ENCODE peak calls at places on chromosomes 3 and 15, in six cellular contexts. One of them, this sample, is unnamed.

GRCh38 chr15:85543741-85544155 is 163.3 kb downstream of the AKAP13 start:
- DNase-seq in RWPE1: no peak
- DNase-seq in cardiac muscle cell: no peak
- DNase-seq in tibial nerve: peak
- DNase-seq in A549: no peak
- DNase-seq in iPS DF 6.9: peak
- DNase-seq in this sample: peak

GRCh38 chr3:123351396-123351945 is 97.4 kb downstream of the ADCY5 start:
- DNase-seq in RWPE1: no peak
- DNase-seq in cardiac muscle cell: no peak
- DNase-seq in tibial nerve: no peak
- DNase-seq in A549: no peak
- DNase-seq in iPS DF 6.9: no peak
- DNase-seq in this sample: no peak

GRCh38 chr3:64163755-64164148 is 61.5 kb downstream of the PRICKLE2 start:
- DNase-seq in RWPE1: peak
- DNase-seq in cardiac muscle cell: no peak
- DNase-seq in tibial nerve: no peak
- DNase-seq in A549: peak
- DNase-seq in iPS DF 6.9: no peak
- DNase-seq in this sample: no peak

GRCh38 chr3:72591522-72592421 is 256.5 kb downstream of the SHQ1 start:
- DNase-seq in RWPE1: peak
- DNase-seq in cardiac muscle cell: peak
- DNase-seq in tibial nerve: peak
- DNase-seq in A549: peak
- DNase-seq in iPS DF 6.9: no peak
- DNase-seq in this sample: no peak

GRCh38 chr3:57956119-57956832 is 51.9 kb upstream of the FLNB start:
- DNase-seq in RWPE1: no peak
- DNase-seq in cardiac muscle cell: no peak
- DNase-seq in tibial nerve: no peak
- DNase-seq in A549: peak
- DNase-seq in iPS DF 6.9: no peak
- DNase-seq in this sample: no peak

GRCh38 chr15:58165661-58166060 is 27.5 kb downstream of the AQP9 start:
- DNase-seq in RWPE1: no peak
- DNase-seq in cardiac muscle cell: peak
- DNase-seq in tibial nerve: peak
- DNase-seq in A549: no peak
- DNase-seq in iPS DF 6.9: no peak
- DNase-seq in this sample: no peak

GRCh38 chr3:187957209-187957981 is 196.6 kb upstream of the LPP start:
- DNase-seq in RWPE1: no peak
- DNase-seq in cardiac muscle cell: no peak
- DNase-seq in tibial nerve: no peak
- DNase-seq in A549: no peak
- DNase-seq in iPS DF 6.9: no peak
- DNase-seq in this sample: no peak

GRCh38 chr3:187064210-187065115 is 74.8 kb downstream of the RPL39L start:
- DNase-seq in RWPE1: peak
- DNase-seq in cardiac muscle cell: no peak
- DNase-seq in tibial nerve: no peak
- DNase-seq in A549: no peak
- DNase-seq in iPS DF 6.9: no peak
- DNase-seq in this sample: no peak

GRCh38 chr15:25693321-25694237 is 169.5 kb downstream of the ATP10A start:
- DNase-seq in RWPE1: no peak
- DNase-seq in cardiac muscle cell: peak
- DNase-seq in tibial nerve: peak
- DNase-seq in A549: peak
- DNase-seq in iPS DF 6.9: no peak
- DNase-seq in this sample: peak

GRCh38 chr3:72950372-72950771 is 46.2 kb upstream of the PPP4R2 start:
- DNase-seq in RWPE1: no peak
- DNase-seq in cardiac muscle cell: no peak
- DNase-seq in tibial nerve: no peak
- DNase-seq in A549: no peak
- DNase-seq in iPS DF 6.9: no peak
- DNase-seq in this sample: no peak

GRCh38 chr3:31453430-31453829 is 79.3 kb upstream of the STT3B start:
- DNase-seq in RWPE1: no peak
- DNase-seq in cardiac muscle cell: no peak
- DNase-seq in tibial nerve: no peak
- DNase-seq in A549: no peak
- DNase-seq in iPS DF 6.9: no peak
- DNase-seq in this sample: no peak

GRCh38 chr3:126340081-126340511 is 17.1 kb downstream of the KLF15 start:
- DNase-seq in RWPE1: no peak
- DNase-seq in cardiac muscle cell: no peak
- DNase-seq in tibial nerve: no peak
- DNase-seq in A549: no peak
- DNase-seq in iPS DF 6.9: no peak
- DNase-seq in this sample: no peak

GRCh38 chr3:150748648-150749047 is 14.3 kb downstream of the SIAH2 start:
- DNase-seq in RWPE1: no peak
- DNase-seq in cardiac muscle cell: no peak
- DNase-seq in tibial nerve: no peak
- DNase-seq in A549: no peak
- DNase-seq in iPS DF 6.9: no peak
- DNase-seq in this sample: no peak

GRCh38 chr3:162337630-162338029 is 841.0 kb downstream of the OTOL1 start:
- DNase-seq in RWPE1: no peak
- DNase-seq in cardiac muscle cell: no peak
- DNase-seq in tibial nerve: no peak
- DNase-seq in A549: no peak
- DNase-seq in iPS DF 6.9: no peak
- DNase-seq in this sample: no peak

GRCh38 chr15:22936577-22937472 is 43.3 kb downstream of the CYFIP1 start:
- DNase-seq in RWPE1: no peak
- DNase-seq in cardiac muscle cell: no peak
- DNase-seq in tibial nerve: no peak
- DNase-seq in A549: no peak
- DNase-seq in iPS DF 6.9: no peak
- DNase-seq in this sample: no peak

GRCh38 chr3:16511561-16512434 is 1.7 kb downstream of the RFTN1 start:
- DNase-seq in RWPE1: no peak
- DNase-seq in cardiac muscle cell: no peak
- DNase-seq in tibial nerve: peak
- DNase-seq in A549: no peak
- DNase-seq in iPS DF 6.9: no peak
- DNase-seq in this sample: peak

GRCh38 chr3:185335799-185336198 is 27.1 kb upstream of the MAP3K13 start:
- DNase-seq in RWPE1: peak
- DNase-seq in cardiac muscle cell: no peak
- DNase-seq in tibial nerve: no peak
- DNase-seq in A549: peak
- DNase-seq in iPS DF 6.9: no peak
- DNase-seq in this sample: no peak

GRCh38 chr15:91099616-91100560 is at the start of gene SV2B:
- DNase-seq in RWPE1: peak
- DNase-seq in cardiac muscle cell: peak
- DNase-seq in tibial nerve: peak
- DNase-seq in A549: peak
- DNase-seq in iPS DF 6.9: no peak
- DNase-seq in this sample: peak

GRCh38 chr3:72298201-72299155 is 513.5 kb upstream of the PROK2 start:
- DNase-seq in RWPE1: no peak
- DNase-seq in cardiac muscle cell: no peak
- DNase-seq in tibial nerve: no peak
- DNase-seq in A549: no peak
- DNase-seq in iPS DF 6.9: no peak
- DNase-seq in this sample: no peak

GRCh38 chr3:107344722-107345121 is 32.5 kb upstream of the CCDC54 start:
- DNase-seq in RWPE1: no peak
- DNase-seq in cardiac muscle cell: no peak
- DNase-seq in tibial nerve: no peak
- DNase-seq in A549: no peak
- DNase-seq in iPS DF 6.9: no peak
- DNase-seq in this sample: no peak

GRCh38 chr3:12661926-12662592 is 1.9 kb downstream of the RAF1 start:
- DNase-seq in RWPE1: no peak
- DNase-seq in cardiac muscle cell: no peak
- DNase-seq in tibial nerve: no peak
- DNase-seq in A549: no peak
- DNase-seq in iPS DF 6.9: no peak
- DNase-seq in this sample: peak

GRCh38 chr3:12662593-12663310 is 1.2 kb downstream of the RAF1 start:
- DNase-seq in RWPE1: peak
- DNase-seq in cardiac muscle cell: peak
- DNase-seq in tibial nerve: peak
- DNase-seq in A549: peak
- DNase-seq in iPS DF 6.9: no peak
- DNase-seq in this sample: peak

GRCh38 chr3:12663936-12664908 is at the start of gene RAF1:
- DNase-seq in RWPE1: peak
- DNase-seq in cardiac muscle cell: peak
- DNase-seq in tibial nerve: peak
- DNase-seq in A549: peak
- DNase-seq in iPS DF 6.9: peak
- DNase-seq in this sample: peak

GRCh38 chr3:12660196-12660595 is 3.7 kb downstream of the RAF1 start:
- DNase-seq in RWPE1: no peak
- DNase-seq in cardiac muscle cell: no peak
- DNase-seq in tibial nerve: no peak
- DNase-seq in A549: no peak
- DNase-seq in iPS DF 6.9: no peak
- DNase-seq in this sample: no peak

GRCh38 chr3:12663311-12663935 is 494 bp downstream of the RAF1 start:
- DNase-seq in RWPE1: peak
- DNase-seq in cardiac muscle cell: peak
- DNase-seq in tibial nerve: peak
- DNase-seq in A549: peak
- DNase-seq in iPS DF 6.9: no peak
- DNase-seq in this sample: no peak
- H3K27ac ChIP-seq in RWPE1: peak
- H3K27ac ChIP-seq in cardiac muscle cell: peak
- H3K27ac ChIP-seq in tibial nerve: peak
- H3K27ac ChIP-seq in A549: peak
- H3K27ac ChIP-seq in iPS DF 6.9: no peak
- H3K27ac ChIP-seq in this sample: peak

GRCh38 chr3:61808999-61809398 is 247.6 kb downstream of the PTPRG start:
- DNase-seq in RWPE1: no peak
- DNase-seq in cardiac muscle cell: no peak
- DNase-seq in tibial nerve: no peak
- DNase-seq in A549: no peak
- DNase-seq in iPS DF 6.9: no peak
- DNase-seq in this sample: no peak
- H3K27ac ChIP-seq in RWPE1: no peak
- H3K27ac ChIP-seq in cardiac muscle cell: peak
- H3K27ac ChIP-seq in tibial nerve: peak
- H3K27ac ChIP-seq in A549: no peak
- H3K27ac ChIP-seq in iPS DF 6.9: no peak
- H3K27ac ChIP-seq in this sample: no peak

GRCh38 chr3:48847586-48848423 is at the start of gene PRKAR2A:
- DNase-seq in RWPE1: peak
- DNase-seq in cardiac muscle cell: peak
- DNase-seq in tibial nerve: peak
- DNase-seq in A549: peak
- DNase-seq in iPS DF 6.9: peak
- DNase-seq in this sample: peak

GRCh38 chr3:48847053-48847585 is 555 bp downstream of the PRKAR2A start:
- DNase-seq in RWPE1: peak
- DNase-seq in cardiac muscle cell: peak
- DNase-seq in tibial nerve: peak
- DNase-seq in A549: peak
- DNase-seq in iPS DF 6.9: peak
- DNase-seq in this sample: peak

GRCh38 chr3:48852151-48852550 is 4.5 kb upstream of the PRKAR2A start:
- DNase-seq in RWPE1: no peak
- DNase-seq in cardiac muscle cell: no peak
- DNase-seq in tibial nerve: no peak
- DNase-seq in A549: no peak
- DNase-seq in iPS DF 6.9: no peak
- DNase-seq in this sample: no peak

GRCh38 chr3:48851407-48851806 is 3.7 kb upstream of the PRKAR2A start:
- DNase-seq in RWPE1: no peak
- DNase-seq in cardiac muscle cell: peak
- DNase-seq in tibial nerve: no peak
- DNase-seq in A549: peak
- DNase-seq in iPS DF 6.9: no peak
- DNase-seq in this sample: no peak

DNA sequence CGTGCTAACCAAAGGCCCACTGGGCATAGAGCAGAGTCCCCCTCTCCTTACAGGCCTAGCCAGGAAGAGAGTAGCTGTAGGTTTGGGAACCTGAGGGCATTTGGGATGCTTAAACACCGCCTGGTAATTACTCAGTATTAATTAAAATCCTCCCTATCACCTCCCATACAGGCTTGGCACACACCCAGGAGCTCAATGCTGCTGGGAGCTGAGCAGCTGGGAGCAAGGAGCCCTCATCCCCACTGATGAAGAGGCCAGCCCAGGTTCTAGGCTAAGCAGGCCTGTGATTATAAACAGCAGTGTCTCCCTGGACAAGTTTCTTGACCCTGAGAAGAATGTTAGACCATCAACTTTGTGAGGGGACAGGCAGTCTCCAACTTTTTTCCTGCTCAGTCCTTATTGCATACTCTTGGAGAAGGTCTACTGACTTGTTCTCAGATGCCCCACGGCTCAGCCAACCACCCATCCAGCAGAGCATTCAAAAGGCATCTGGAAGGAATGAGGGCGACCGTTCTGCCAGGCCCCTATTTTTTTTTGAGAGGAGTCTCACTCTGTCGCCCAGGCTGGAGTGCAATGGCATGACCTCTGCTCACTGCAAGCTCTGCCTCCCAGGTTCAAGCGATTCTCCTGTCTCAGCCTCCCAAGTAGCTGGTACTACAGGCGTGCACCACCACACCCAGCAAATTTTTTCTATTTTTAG is 1.3 kb upstream of the PRKAR2A start:
- DNase-seq in RWPE1: no peak
- DNase-seq in cardiac muscle cell: no peak
- DNase-seq in tibial nerve: no peak
- DNase-seq in A549: no peak
- DNase-seq in iPS DF 6.9: no peak
- DNase-seq in this sample: no peak
- H3K27ac ChIP-seq in RWPE1: peak
- H3K27ac ChIP-seq in cardiac muscle cell: no peak
- H3K27ac ChIP-seq in tibial nerve: peak
- H3K27ac ChIP-seq in A549: no peak
- H3K27ac ChIP-seq in iPS DF 6.9: no peak
- H3K27ac ChIP-seq in this sample: peak

GRCh38 chr3:152192050-152192449 is 76.7 kb upstream of the MBNL1 start:
- DNase-seq in RWPE1: no peak
- DNase-seq in cardiac muscle cell: no peak
- DNase-seq in tibial nerve: no peak
- DNase-seq in A549: no peak
- DNase-seq in iPS DF 6.9: no peak
- DNase-seq in this sample: peak

GRCh38 chr3:152192936-152193672 is 75.6 kb upstream of the MBNL1 start:
- DNase-seq in RWPE1: no peak
- DNase-seq in cardiac muscle cell: no peak
- DNase-seq in tibial nerve: no peak
- DNase-seq in A549: no peak
- DNase-seq in iPS DF 6.9: no peak
- DNase-seq in this sample: no peak

GRCh38 chr3:152195206-152195605 is 73.5 kb upstream of the MBNL1 start:
- DNase-seq in RWPE1: no peak
- DNase-seq in cardiac muscle cell: no peak
- DNase-seq in tibial nerve: no peak
- DNase-seq in A549: no peak
- DNase-seq in iPS DF 6.9: no peak
- DNase-seq in this sample: no peak

GRCh38 chr3:152196782-152197181 is 71.9 kb upstream of the MBNL1 start:
- DNase-seq in RWPE1: no peak
- DNase-seq in cardiac muscle cell: no peak
- DNase-seq in tibial nerve: no peak
- DNase-seq in A549: no peak
- DNase-seq in iPS DF 6.9: no peak
- DNase-seq in this sample: no peak

GRCh38 chr3:152193673-152194267 is 75.0 kb upstream of the MBNL1 start:
- DNase-seq in RWPE1: no peak
- DNase-seq in cardiac muscle cell: no peak
- DNase-seq in tibial nerve: no peak
- DNase-seq in A549: no peak
- DNase-seq in iPS DF 6.9: no peak
- DNase-seq in this sample: peak
- H3K27ac ChIP-seq in RWPE1: no peak
- H3K27ac ChIP-seq in cardiac muscle cell: no peak
- H3K27ac ChIP-seq in tibial nerve: no peak
- H3K27ac ChIP-seq in A549: peak
- H3K27ac ChIP-seq in iPS DF 6.9: no peak
- H3K27ac ChIP-seq in this sample: peak

This sample was measured in naive thymus-derived CD4-positive, alpha-beta T cell.